ENCODE peak calls at places on chromosomes 6 and 20, in four cellular contexts. One of them, this sample, is unnamed.

GRCh38 chr6:161272600-161273355 is 1.1 kb downstream of the AGPAT4 start:
- DNase-seq in AG08395: no peak
- DNase-seq in CD8-positive, alpha-beta T cell: no peak
- DNase-seq in heart left ventricle: no peak
- DNase-seq in this sample: peak

GRCh38 chr20:57840066-57840465 is 130.3 kb upstream of the PMEPA1 start:
- DNase-seq in AG08395: no peak
- DNase-seq in CD8-positive, alpha-beta T cell: no peak
- DNase-seq in heart left ventricle: no peak
- DNase-seq in this sample: no peak

GRCh38 chr6:98124176-98124575 is 710.2 kb upstream of the POU3F2 start:
- DNase-seq in AG08395: no peak
- DNase-seq in CD8-positive, alpha-beta T cell: no peak
- DNase-seq in heart left ventricle: no peak
- DNase-seq in this sample: no peak

GRCh38 chr6:88561974-88562736 is 396.0 kb upstream of the CNR1 start:
- DNase-seq in AG08395: no peak
- DNase-seq in CD8-positive, alpha-beta T cell: no peak
- DNase-seq in heart left ventricle: no peak
- DNase-seq in this sample: no peak

GRCh38 chr6:782141-782540 is 89.2 kb upstream of the EXOC2 start:
- DNase-seq in AG08395: no peak
- DNase-seq in CD8-positive, alpha-beta T cell: no peak
- DNase-seq in heart left ventricle: no peak
- DNase-seq in this sample: no peak

GRCh38 chr20:25622450-25623224 is 1.2 kb downstream of the NANP start:
- DNase-seq in AG08395: no peak
- DNase-seq in CD8-positive, alpha-beta T cell: no peak
- DNase-seq in heart left ventricle: no peak
- DNase-seq in this sample: peak

GRCh38 chr6:1917628-1918371 is 308.1 kb downstream of the FOXC1 start:
- DNase-seq in AG08395: peak
- DNase-seq in CD8-positive, alpha-beta T cell: no peak
- DNase-seq in heart left ventricle: no peak
- DNase-seq in this sample: peak

GRCh38 chr20:59863058-59863457 is 70.4 kb downstream of the SYCP2 start:
- DNase-seq in AG08395: no peak
- DNase-seq in CD8-positive, alpha-beta T cell: no peak
- DNase-seq in heart left ventricle: no peak
- DNase-seq in this sample: no peak